ENCODE peak calls at places on chromosomes 16 and 17, in six cellular contexts. A, R, D, S, T and K are unnamed samples.

GRCh38 chr16:56776562-56776961 is 46.6 kb downstream of the NUP93 start:
- DNase-seq in A (peak), R (peak), D (no peak), S (no peak), T (peak), K (peak)

GRCh38 chr17:80478487-80479245 is 2.3 kb upstream of the NPTX1 start:
- DNase-seq in A (no peak), R (no peak), D (no peak), S (no peak), T (no peak), K (no peak)

GRCh38 chr17:259341-259976 is 78.0 kb upstream of the DOC2B start:
- DNase-seq in A (no peak), R (no peak), D (peak), S (peak), T (no peak), K (no peak)

GRCh38 chr16:50571786-50572185 is 23.6 kb downstream of the NKD1 start:
- DNase-seq in A (no peak), R (no peak), D (no peak), S (no peak), T (no peak), K (no peak)

GRCh38 chr16:89422527-89422904 is 67.8 kb downstream of the ANKRD11 start:
- DNase-seq in A (peak), R (peak), D (no peak), S (peak), T (no peak), K (no peak)

GRCh38 chr17:2542056-2542455 is 30.4 kb upstream of the METTL16 start:
- DNase-seq in A (no peak), R (no peak), D (no peak), S (no peak), T (no peak), K (no peak)

GRCh38 chr17:75191584-75191983 is 8.8 kb upstream of the SUMO2 start:
- DNase-seq in A (no peak), R (peak), D (no peak), S (no peak), T (no peak), K (no peak)

GRCh38 chr17:8133398-8133797 is 9.5 kb upstream of the HES7 start:
- DNase-seq in A (no peak), R (no peak), D (no peak), S (no peak), T (no peak), K (no peak)

GRCh38 chr16:564690-565419 is 1.9 kb upstream of the NHLRC4 start:
- DNase-seq in A (no peak), R (no peak), D (no peak), S (no peak), T (no peak), K (no peak)

GRCh38 chr17:72467841-72468653 is 347.2 kb downstream of the SOX9 start:
- DNase-seq in A (no peak), R (peak), D (no peak), S (peak), T (peak), K (peak)

GRCh38 chr17:61009619-61010018 is 332.0 kb downstream of the BCAS3 start:
- DNase-seq in A (peak), R (peak), D (no peak), S (no peak), T (no peak), K (no peak)

GRCh38 chr16:4865231-4865860 is 18.1 kb downstream of the UBN1 start:
- DNase-seq in A (no peak), R (no peak), D (no peak), S (no peak), T (no peak), K (no peak)

GRCh38 chr17:57197672-57198071 is 58.7 kb upstream of the MSI2 start:
- DNase-seq in A (no peak), R (no peak), D (no peak), S (no peak), T (no peak), K (no peak)

GRCh38 chr17:40846515-40847155 is 20.4 kb downstream of the KRT12 start:
- DNase-seq in A (peak), R (no peak), D (no peak), S (no peak), T (no peak), K (no peak)

GRCh38 chr17:68843522-68843921 is 111.7 kb downstream of the ABCA8 start:
- DNase-seq in A (no peak), R (no peak), D (no peak), S (no peak), T (no peak), K (no peak)

GRCh38 chr17:50778988-50779387 is 11.7 kb upstream of the ANKRD40CL start:
- DNase-seq in A (no peak), R (no peak), D (no peak), S (no peak), T (no peak), K (no peak)

GRCh38 chr17:50778471-50778870 is 11.2 kb upstream of the ANKRD40CL start:
- DNase-seq in A (no peak), R (no peak), D (peak), S (no peak), T (no peak), K (no peak)

GRCh38 chr17:50779747-50780363 is 12.5 kb upstream of the ANKRD40CL start:
- DNase-seq in A (no peak), R (no peak), D (no peak), S (no peak), T (no peak), K (no peak)

GRCh38 chr17:50783193-50783660 is 15.9 kb upstream of the ANKRD40CL start:
- DNase-seq in A (peak), R (peak), D (peak), S (peak), T (peak), K (peak)

DNA sequence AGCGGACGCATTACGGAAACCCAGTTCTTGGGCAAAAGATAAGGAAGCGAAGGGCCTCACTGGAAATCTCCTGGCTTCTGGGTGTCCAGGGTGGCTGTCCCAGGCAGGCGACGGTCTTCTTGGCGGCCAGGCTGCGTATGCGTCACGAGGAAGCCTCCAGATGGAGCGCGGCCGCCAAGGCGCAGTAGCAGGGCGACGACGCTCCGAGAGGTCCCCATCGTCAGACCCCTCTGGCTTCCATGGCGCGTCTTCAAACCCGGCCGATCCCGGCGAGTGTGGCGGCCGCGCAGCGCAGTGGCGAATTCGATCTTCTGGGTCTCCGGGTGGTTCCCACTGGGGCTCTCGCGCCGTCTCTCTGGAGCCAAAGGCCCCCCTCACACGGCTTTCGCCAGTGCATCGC is 13.8 kb upstream of the ANKRD40CL start:
- DNase-seq in A (no peak), R (no peak), D (no peak), S (no peak), T (no peak), K (no peak)
- H3K4me3 ChIP-seq in A (no peak), R (peak), D (no peak), S (peak), T (peak), K (peak)

DNA sequence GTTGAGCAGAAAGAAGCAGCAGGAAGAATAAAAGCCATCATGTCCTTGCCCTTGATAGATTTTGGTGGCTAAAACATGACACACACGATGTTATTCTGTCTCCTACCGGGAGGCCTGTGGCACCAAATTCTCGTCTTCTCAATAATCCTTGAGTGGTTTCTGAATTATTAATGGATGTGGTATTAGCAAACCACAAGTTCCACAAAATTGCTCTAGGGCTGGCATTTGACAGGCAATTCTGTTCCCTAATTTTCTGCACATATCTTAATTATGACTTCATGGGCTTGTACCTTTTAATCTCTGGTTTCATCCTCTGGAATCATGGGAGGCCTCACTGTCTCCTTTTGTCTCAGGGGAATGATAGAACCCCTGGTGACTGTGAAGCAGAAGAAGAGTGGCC is 338.3 kb downstream of the SNX29 start:
- DNase-seq in A (no peak), R (no peak), D (no peak), S (no peak), T (no peak), K (no peak)
- TF ChIP-seq CTCF in A (no peak), R (no peak), D (no peak), S (no peak), T (no peak), K (no peak)

DNA sequence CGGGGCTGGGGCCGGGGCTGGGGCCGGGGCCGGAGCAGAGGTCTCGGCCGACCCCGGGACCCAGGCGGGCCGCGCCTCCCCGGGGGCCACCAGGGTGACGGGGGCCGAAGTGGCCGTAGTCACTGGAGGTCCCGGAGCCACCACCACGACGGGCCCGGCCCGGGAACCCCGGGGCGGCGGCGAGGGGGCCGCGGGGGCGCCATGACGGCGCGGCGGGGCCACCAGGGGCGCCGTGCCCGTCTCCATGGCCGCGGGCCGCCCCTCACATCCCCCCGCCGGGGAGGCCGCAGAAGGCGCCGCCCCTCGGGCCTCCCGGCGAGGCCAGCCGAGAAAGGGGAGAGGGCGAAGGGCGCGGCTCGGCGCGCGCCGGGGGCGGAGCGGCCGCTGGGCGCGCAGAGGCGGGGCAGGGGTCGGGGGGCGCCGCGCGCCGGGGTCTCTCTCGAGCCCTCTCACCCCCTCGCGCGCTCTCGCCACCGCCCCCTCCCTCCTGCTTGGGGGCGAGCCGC is 303 bp downstream of the TBC1D10B start:
- DNase-seq in A (no peak), R (no peak), D (no peak), S (no peak), T (no peak), K (no peak)
- H3K4me3 ChIP-seq in A (peak), R (peak), D (peak), S (peak), T (peak), K (peak)

DNA sequence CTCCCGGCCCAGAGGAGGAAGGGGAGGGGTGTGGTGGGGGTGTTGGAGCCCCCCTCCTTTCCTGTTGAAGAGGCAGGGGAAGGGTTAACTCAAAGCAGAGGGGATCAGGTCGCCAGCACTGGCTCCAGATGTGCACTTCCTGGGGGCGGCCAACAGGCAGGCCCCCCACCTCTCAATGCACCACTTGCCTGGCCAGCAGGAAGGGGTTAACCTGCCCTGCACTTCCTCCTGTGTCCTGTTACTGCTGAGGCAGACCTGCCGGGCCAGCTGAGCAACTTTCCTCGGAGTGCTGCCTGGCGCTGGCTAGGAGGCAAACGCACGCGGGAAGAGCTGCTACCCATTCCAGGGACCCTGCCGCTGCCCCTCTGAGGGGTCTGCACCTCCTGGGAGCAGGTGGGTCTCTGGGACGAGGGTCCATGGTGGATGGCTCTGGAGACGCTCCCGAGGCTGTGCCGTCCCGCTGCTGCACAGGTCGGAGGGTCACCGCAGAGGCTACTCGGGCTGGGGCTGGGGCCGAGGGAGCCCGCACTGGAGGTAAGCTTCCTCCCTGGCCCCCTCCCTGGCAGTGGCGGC is at the start of gene EPN3:
- DNase-seq in A (no peak), R (no peak), D (no peak), S (no peak), T (no peak), K (no peak)
- TF ChIP-seq CTCF in A (no peak), R (no peak), D (no peak), S (no peak), T (no peak), K (no peak)

DNA sequence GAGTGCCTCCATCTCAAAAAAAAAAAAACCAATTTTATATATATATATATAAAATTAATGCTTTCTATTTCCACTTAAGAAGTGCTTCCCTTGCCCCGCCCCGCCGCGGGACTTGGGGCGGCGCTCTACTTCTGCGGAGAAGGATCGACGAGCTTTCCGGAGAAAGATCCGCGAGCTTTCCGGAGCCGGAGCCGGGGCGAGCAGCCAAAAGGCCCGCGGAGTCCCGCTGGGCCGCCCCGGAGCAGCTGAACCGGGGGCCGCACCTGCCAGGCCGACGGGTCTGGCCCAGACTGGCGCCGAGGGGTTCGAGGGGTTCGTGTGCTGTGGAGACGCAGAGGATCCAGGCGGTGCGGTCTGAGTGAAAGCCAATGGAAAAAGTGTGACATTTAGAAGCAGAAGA is 50.7 kb downstream of the TBC1D26 start:
- DNase-seq in A (peak), R (peak), D (peak), S (peak), T (no peak), K (no peak)
- H3K4me3 ChIP-seq in A (peak), R (peak), D (peak), S (peak), T (peak), K (peak)

GRCh38 chr17:28530250-28530649 is 22.2 kb downstream of the UNC119 start:
- DNase-seq in A (no peak), R (no peak), D (no peak), S (no peak), T (no peak), K (no peak)

GRCh38 chr17:28530926-28531325 is 21.5 kb downstream of the UNC119 start:
- DNase-seq in A (no peak), R (no peak), D (no peak), S (no peak), T (no peak), K (no peak)

GRCh38 chr17:28532063-28532960 is 20.1 kb downstream of the UNC119 start:
- DNase-seq in A (no peak), R (no peak), D (no peak), S (no peak), T (no peak), K (no peak)

GRCh38 chr17:28534740-28535375 is 17.6 kb downstream of the UNC119 start:
- DNase-seq in A (no peak), R (no peak), D (no peak), S (no peak), T (no peak), K (no peak)

DNA sequence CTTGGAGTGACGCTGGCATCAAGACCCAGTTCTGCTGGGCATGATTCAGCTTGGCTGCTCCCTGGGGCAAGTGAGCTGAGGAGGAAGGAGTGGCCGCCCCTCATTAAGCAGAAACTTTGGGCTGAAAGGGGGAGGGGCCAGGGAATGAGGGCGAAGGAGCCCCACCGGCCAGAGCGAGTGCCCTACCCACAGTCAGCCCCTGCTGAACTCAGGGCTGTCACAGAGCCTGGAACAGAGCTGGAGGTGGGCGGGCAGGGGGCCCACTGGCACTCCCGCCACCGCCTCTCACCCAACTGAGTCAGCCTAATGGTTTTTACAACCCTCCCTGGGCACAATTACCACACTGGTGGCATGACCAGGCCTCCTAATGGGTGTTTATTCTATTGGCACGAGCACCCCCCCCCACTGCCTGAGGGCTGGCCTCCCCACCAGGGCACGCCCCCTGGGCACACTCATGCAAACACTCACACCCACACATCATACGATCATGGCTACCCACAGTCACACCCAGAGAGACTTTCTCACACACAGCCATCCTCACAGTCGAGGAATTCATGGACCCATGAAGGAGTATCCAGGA is 19.2 kb downstream of the UNC119 start:
- DNase-seq in A (no peak), R (no peak), D (no peak), S (no peak), T (no peak), K (no peak)
- TF ChIP-seq CTCF in A (no peak), R (no peak), D (no peak), S (no peak), T (no peak), K (no peak)

GRCh38 chr16:28537964-28538732 is 626 bp downstream of the NUPR1 start:
- DNase-seq in A (no peak), R (no peak), D (peak), S (no peak), T (no peak), K (no peak)
- H3K4me3 ChIP-seq in A (peak), R (peak), D (peak), S (peak), T (peak), K (peak)

GRCh38 chr17:77105706-77106105 is 35.1 kb upstream of the SEC14L1 start:
- DNase-seq in A (no peak), R (no peak), D (no peak), S (no peak), T (no peak), K (no peak)

GRCh38 chr17:77109159-77110005 is 31.4 kb upstream of the SEC14L1 start:
- DNase-seq in A (no peak), R (no peak), D (no peak), S (no peak), T (no peak), K (no peak)

GRCh38 chr17:77107506-77108433 is 33.0 kb upstream of the SEC14L1 start:
- DNase-seq in A (no peak), R (peak), D (no peak), S (no peak), T (no peak), K (peak)

GRCh38 chr17:77110006-77110374 is 30.8 kb upstream of the SEC14L1 start:
- DNase-seq in A (peak), R (peak), D (no peak), S (no peak), T (no peak), K (no peak)

DNA sequence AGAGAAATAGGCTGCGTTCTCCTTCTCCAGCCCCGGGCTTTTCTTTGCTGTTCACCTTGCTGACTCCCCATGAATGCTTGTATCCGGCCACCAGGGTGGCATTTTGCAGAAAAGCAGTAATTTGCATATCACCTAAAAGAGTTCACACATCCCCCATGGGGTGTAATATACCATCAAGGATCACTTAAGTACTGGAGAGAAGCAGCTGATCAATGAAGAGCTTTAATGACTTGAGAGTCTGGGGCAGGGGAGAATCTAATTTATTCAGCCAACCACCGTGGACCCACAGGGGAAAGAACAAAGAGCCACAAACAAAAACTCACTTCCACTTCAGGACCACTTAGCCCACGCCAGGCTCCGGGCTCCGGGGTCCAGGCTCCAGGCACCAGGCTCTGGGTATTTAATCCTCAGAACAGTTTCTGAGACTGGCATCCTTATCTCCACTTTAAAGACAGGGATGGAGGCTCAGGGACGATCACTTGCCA is 33.9 kb upstream of the SEC14L1 start:
- DNase-seq in A (no peak), R (no peak), D (no peak), S (no peak), T (no peak), K (no peak)
- TF ChIP-seq CTCF in A (no peak), R (peak), D (no peak), S (no peak), T (no peak), K (no peak)

GRCh38 chr16:81216706-81217105 is 21.8 kb upstream of the BCO1 start:
- DNase-seq in A (no peak), R (no peak), D (no peak), S (no peak), T (no peak), K (no peak)
- H3K4me3 ChIP-seq in A (no peak), R (no peak), D (no peak), S (no peak), T (no peak), K (no peak)

GRCh38 chr16:55542459-55543082 is 23.9 kb upstream of the CAPNS2 start:
- DNase-seq in A (peak), R (peak), D (no peak), S (no peak), T (no peak), K (peak)

GRCh38 chr16:55539488-55539887 is 27.0 kb upstream of the CAPNS2 start:
- DNase-seq in A (no peak), R (no peak), D (no peak), S (no peak), T (no peak), K (no peak)

GRCh38 chr16:55540221-55540620 is 26.3 kb upstream of the CAPNS2 start:
- DNase-seq in A (no peak), R (no peak), D (no peak), S (no peak), T (no peak), K (no peak)

GRCh38 chr16:55539049-55539448 is 27.4 kb upstream of the CAPNS2 start:
- DNase-seq in A (no peak), R (peak), D (no peak), S (no peak), T (no peak), K (no peak)

DNA sequence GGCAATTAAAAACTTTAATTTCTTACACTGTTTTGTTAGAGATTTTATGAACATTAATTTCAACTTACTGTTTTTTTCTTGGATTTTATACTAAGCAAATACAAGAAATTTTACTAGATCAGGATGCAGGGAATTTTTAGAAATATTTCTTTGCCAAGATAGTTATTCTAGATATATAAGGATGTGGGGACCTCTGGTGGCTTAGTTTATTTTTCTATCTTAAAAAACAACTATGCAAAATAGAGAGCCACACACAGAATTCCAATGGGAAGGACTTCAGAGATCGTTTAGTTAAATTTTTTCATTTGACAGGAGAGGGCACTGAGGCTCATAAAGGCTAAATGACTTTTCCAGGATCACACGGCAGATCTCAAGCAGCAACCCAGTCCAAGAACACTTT is 23.0 kb upstream of the CAPNS2 start:
- DNase-seq in A (peak), R (peak), D (no peak), S (no peak), T (no peak), K (peak)
- TF ChIP-seq CTCF in A (peak), R (peak), D (peak), S (peak), T (peak), K (peak)